ENCODE peak calls at places on chromosome 2, in six cellular contexts. Y, N, T, F, X and S are unnamed samples.

GRCh38 chr2:186771850-186772463 is 77.0 kb downstream of the ZSWIM2 start:
- DNase-seq in Y (no peak), T (no peak), N (no peak), X (no peak), F (no peak), S (peak; percentile 15)

GRCh38 chr2:240820607-240821428 is 799 bp upstream of the KIF1A start:
- DNase-seq in F (no peak), N (no peak), T (no peak), X (no peak), Y (no peak), S (peak; percentile 66)

GRCh38 chr2:70518557-70518956 is 35.1 kb downstream of the TGFA start:
- DNase-seq in T (no peak), Y (no peak), F (no peak), X (no peak), N (no peak), S (no peak)

GRCh38 chr2:235935773-235936172 is 232.4 kb downstream of the GBX2 start:
- DNase-seq in X (no peak), T (no peak), Y (no peak), N (no peak), F (no peak), S (no peak)

GRCh38 chr2:66853585-66853984 is 418.7 kb downstream of the MEIS1 start:
- DNase-seq in F (no peak), Y (no peak), N (no peak), X (no peak), T (no peak), S (no peak)

GRCh38 chr2:114038710-114039109 is 148.8 kb downstream of the ACTR3 start:
- DNase-seq in T (no peak), Y (no peak), N (no peak), F (no peak), X (no peak), S (no peak)

GRCh38 chr2:69567157-69567908 is 76.2 kb downstream of the AAK1 start:
- DNase-seq in N (no peak), Y (no peak), T (no peak), X (no peak), F (no peak), S (no peak)

GRCh38 chr2:19359456-19359855 is 1.0 kb upstream of the OSR1 start:
- DNase-seq in T (no peak), F (no peak), X (no peak), N (no peak), Y (no peak), S (peak; percentile 18)

GRCh38 chr2:195562624-195563566 is 94.1 kb upstream of the SLC39A10 start:
- DNase-seq in X (no peak), Y (no peak), T (no peak), F (no peak), N (no peak), S (peak; percentile 11)

GRCh38 chr2:168851674-168852320 is 38.4 kb downstream of the SPC25 start:
- DNase-seq in X (peak; percentile 12), T (peak; percentile 46), F (no peak), N (no peak), Y (no peak), S (no peak)

GRCh38 chr2:187906021-187906420 is 351.8 kb upstream of the TFPI start:
- DNase-seq in T (no peak), Y (no peak), N (no peak), X (no peak), F (no peak), S (no peak)

GRCh38 chr2:240584486-240585031 is 2.0 kb upstream of the CAPN10 start:
- DNase-seq in Y (no peak), N (no peak), T (peak; percentile 65), X (no peak), F (peak; percentile 50), S (no peak)

GRCh38 chr2:4618630-4619228 is 915.4 kb downstream of the DCDC2C start:
- DNase-seq in F (no peak), N (no peak), T (no peak), Y (no peak), X (no peak), S (no peak)

GRCh38 chr2:204019572-204020501 is 83.3 kb downstream of the ICOS start:
- DNase-seq in X (peak; percentile 37), Y (no peak), F (no peak), T (no peak), N (no peak), S (no peak)

GRCh38 chr2:107412981-107413380 is 413.7 kb upstream of the RGPD4 start:
- DNase-seq in X (no peak), F (no peak), Y (no peak), T (no peak), N (no peak), S (no peak)

GRCh38 chr2:127634066-127634617 is 11.8 kb upstream of the GPR17 start:
- DNase-seq in F (no peak), T (no peak), Y (no peak), X (no peak), N (no peak), S (no peak)